ENCODE peak calls at places on chromosomes 3 and 15, in nine cellular contexts. T, D, P, N, W, F, Q, I and U are unnamed samples. For H3K4me1, the result is how much of the 10 kb centered on the place peaks cover.

GRCh38 chr3:127686512-127686894 is 13.8 kb downstream of the ABTB1 start:
- DNase-seq in T (no peak), D (no peak), P (no peak), N (no peak), W (no peak), F (no peak), Q (no peak), I (no peak), U (no peak)

GRCh38 chr15:60548101-60548500 is 69.2 kb upstream of the ICE2 start:
- DNase-seq in T (no peak), D (no peak), P (no peak), N (no peak), W (peak), F (no peak), Q (no peak), I (no peak), U (no peak)

GRCh38 chr15:80861776-80862175 is 82.6 kb downstream of the CEMIP start:
- DNase-seq in T (peak), D (no peak), P (no peak), N (no peak), W (no peak), F (no peak), Q (peak), I (no peak), U (no peak)

GRCh38 chr3:128698211-128699011 is 27.6 kb upstream of the RAB7A start:
- DNase-seq in T (no peak), D (peak), P (peak), N (peak), W (no peak), F (peak), Q (peak), I (no peak), U (peak)

GRCh38 chr15:34721802-34722795 is 32.7 kb downstream of the GJD2 start:
- DNase-seq in T (peak), D (no peak), P (no peak), N (peak), W (no peak), F (no peak), Q (peak), I (no peak), U (peak)

GRCh38 chr15:19984101-19984500 is 557.5 kb downstream of the GOLGA6L6 start:
- DNase-seq in T (no peak), D (no peak), P (no peak), N (no peak), W (no peak), F (no peak), Q (no peak), I (no peak), U (no peak)

GRCh38 chr3:129060276-129061076 is at the start of gene GP9:
- DNase-seq in T (no peak), D (no peak), P (no peak), N (no peak), W (no peak), F (no peak), Q (no peak), I (no peak), U (no peak)

GRCh38 chr15:58522391-58522790 is 90.6 kb downstream of the LIPC start:
- DNase-seq in T (no peak), D (no peak), P (peak), N (peak), W (no peak), F (no peak), Q (peak), I (no peak), U (peak)

GRCh38 chr3:12369598-12369997 is 80.7 kb downstream of the PPARG start:
- DNase-seq in T (no peak), D (no peak), P (no peak), N (no peak), W (no peak), F (no peak), Q (no peak), I (no peak), U (no peak)

GRCh38 chr3:128568602-128569490 is 75.8 kb upstream of the GATA2 start:
- DNase-seq in T (no peak), D (no peak), P (no peak), N (no peak), W (no peak), F (no peak), Q (no peak), I (no peak), U (peak)

GRCh38 chr3:179244874-179245273 is 6.0 kb downstream of the KCNMB3 start:
- DNase-seq in T (peak), D (no peak), P (no peak), N (no peak), W (no peak), F (no peak), Q (no peak), I (no peak), U (no peak)

GRCh38 chr15:80744826-80745225 is 34.3 kb upstream of the CEMIP start:
- DNase-seq in T (peak), D (no peak), P (no peak), N (no peak), W (no peak), F (no peak), Q (no peak), I (no peak), U (no peak)

GRCh38 chr15:91929509-91929908 is 76.0 kb downstream of the SLCO3A1 start:
- DNase-seq in T (no peak), D (no peak), P (no peak), N (no peak), W (no peak), F (no peak), Q (peak), I (no peak), U (no peak)

GRCh38 chr3:178392553-178392952 is 143.7 kb upstream of the KCNMB2 start:
- DNase-seq in T (peak), D (no peak), P (no peak), N (no peak), W (no peak), F (no peak), Q (no peak), I (no peak), U (no peak)

GRCh38 chr3:97952872-97953271 is 19.4 kb downstream of the RIOX2 start:
- DNase-seq in T (no peak), D (no peak), P (no peak), N (no peak), W (no peak), F (no peak), Q (no peak), I (no peak), U (no peak)

GRCh38 chr15:60914360-60914759 is 314.7 kb downstream of the RORA start:
- DNase-seq in T (no peak), D (no peak), P (no peak), N (no peak), W (no peak), F (no peak), Q (no peak), I (no peak), U (no peak)

GRCh38 chr3:152053876-152054275 is 180.4 kb downstream of the SUCNR1 start:
- DNase-seq in T (no peak), D (no peak), P (no peak), N (no peak), W (no peak), F (no peak), Q (no peak), I (no peak), U (no peak)

GRCh38 chr3:152056987-152057386 is 183.5 kb downstream of the SUCNR1 start:
- DNase-seq in T (no peak), D (no peak), P (no peak), N (no peak), W (no peak), F (no peak), Q (no peak), I (no peak), U (no peak)

GRCh38 chr3:152054315-152054714 is 180.9 kb downstream of the SUCNR1 start:
- DNase-seq in T (no peak), D (no peak), P (no peak), N (no peak), W (no peak), F (no peak), Q (no peak), I (no peak), U (no peak)

GRCh38 chr3:152056481-152056880 is 183.0 kb downstream of the SUCNR1 start:
- DNase-seq in T (no peak), D (no peak), P (no peak), N (no peak), W (no peak), F (no peak), Q (no peak), I (no peak), U (no peak)

GRCh38 chr3:152056073-152056472 is 182.6 kb downstream of the SUCNR1 start:
- DNase-seq in T (no peak), D (no peak), P (no peak), N (no peak), W (no peak), F (no peak), Q (no peak), I (no peak), U (no peak)
- TF ChIP-seq POLR2A in T (no peak), D (no peak), P (no peak), N (no peak), W (no peak), F (no peak), Q (no peak), I (no peak), U (no peak)

GRCh38 chr15:41513282-41514227 is at the start of gene LTK:
- DNase-seq in T (no peak), D (no peak), P (peak), N (peak), W (no peak), F (peak), Q (no peak), I (no peak), U (no peak)

GRCh38 chr15:41512078-41512394 is 1.6 kb downstream of the LTK start:
- DNase-seq in T (no peak), D (no peak), P (no peak), N (no peak), W (no peak), F (no peak), Q (no peak), I (no peak), U (no peak)

GRCh38 chr15:41510728-41511127 is 2.9 kb downstream of the LTK start:
- DNase-seq in T (no peak), D (no peak), P (no peak), N (no peak), W (no peak), F (no peak), Q (no peak), I (no peak), U (no peak)

GRCh38 chr15:41512512-41513281 is 930 bp downstream of the LTK start:
- DNase-seq in T (no peak), D (no peak), P (peak), N (no peak), W (no peak), F (no peak), Q (no peak), I (no peak), U (no peak)

GRCh38 chr15:41511331-41512077 is 2.1 kb downstream of the LTK start:
- DNase-seq in T (no peak), D (no peak), P (peak), N (no peak), W (no peak), F (no peak), Q (no peak), I (no peak), U (no peak)
- H3K4me3 ChIP-seq in T (no peak), D (peak), P (peak), N (peak), W (no peak), F (no peak), Q (peak), I (peak), U (no peak)

GRCh38 chr3:141261472-141262171 is 30.0 kb downstream of the PXYLP1 start:
- DNase-seq in T (no peak), D (no peak), P (no peak), N (no peak), W (no peak), F (no peak), Q (no peak), I (no peak), U (no peak)
- H3K4me1 ChIP-seq in T (under half), D (under half), P (under half), N (under half), W (under half), F (under half), Q (under half), I (under half), U (under half)

DNA sequence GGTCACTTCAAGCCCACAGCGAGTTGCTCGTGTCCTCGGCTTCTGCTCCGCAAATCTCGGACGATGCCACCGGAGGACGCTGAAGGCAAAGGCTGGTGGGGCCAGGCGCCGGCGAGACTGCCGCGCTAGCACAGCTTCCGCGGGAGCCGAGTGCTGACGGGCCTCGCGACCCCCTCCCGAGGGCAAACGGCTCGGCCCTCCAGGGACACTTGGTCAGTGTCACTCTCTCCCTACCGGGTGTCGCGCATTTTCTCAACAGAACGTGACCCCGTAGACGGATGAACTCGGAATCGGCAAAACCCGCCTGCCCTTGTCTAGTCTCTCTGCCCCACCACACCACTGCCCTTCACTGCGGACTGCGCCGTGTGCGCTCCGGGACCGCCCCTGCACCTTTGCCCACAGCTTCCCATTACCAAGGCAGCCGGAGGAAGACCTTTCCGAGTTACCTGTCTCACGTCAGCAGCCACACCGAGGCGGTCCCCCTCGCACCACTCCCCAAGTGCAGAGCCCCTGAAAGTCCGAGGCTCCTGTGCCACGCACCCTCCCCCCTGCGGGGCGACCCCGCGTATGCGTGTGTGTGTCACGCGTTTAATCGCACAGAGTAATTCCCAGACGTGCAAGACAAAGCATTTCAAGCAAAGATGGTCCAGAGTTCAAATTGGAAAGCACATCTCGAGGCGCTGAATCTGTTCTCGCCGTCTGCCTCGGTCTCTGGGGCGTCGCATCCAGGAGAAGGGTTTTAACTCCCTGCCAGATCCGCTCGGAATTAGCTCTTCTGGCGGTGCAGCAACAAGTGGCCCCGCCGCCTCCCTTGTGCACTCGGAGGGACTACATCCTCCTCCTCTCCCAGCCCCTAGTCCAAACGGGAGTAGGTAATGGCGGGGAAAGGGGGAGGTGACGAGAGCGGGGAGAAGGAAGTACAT is 245.0 kb upstream of the TOPAZ1 start:
- DNase-seq in T (no peak), D (no peak), P (peak), N (no peak), W (no peak), F (no peak), Q (no peak), I (no peak), U (no peak)
- TF ChIP-seq POLR2A in T (no peak), D (no peak), P (no peak), N (no peak), W (no peak), F (no peak), Q (no peak), I (no peak), U (no peak)

GRCh38 chr15:56459096-56459495 is 5.8 kb downstream of the MNS1 start:
- DNase-seq in T (no peak), D (no peak), P (no peak), N (no peak), W (no peak), F (no peak), Q (no peak), I (no peak), U (no peak)

GRCh38 chr15:56456229-56456628 is 8.7 kb downstream of the MNS1 start:
- DNase-seq in T (no peak), D (no peak), P (no peak), N (no peak), W (no peak), F (no peak), Q (no peak), I (no peak), U (no peak)

GRCh38 chr15:56460046-56460445 is 4.9 kb downstream of the MNS1 start:
- DNase-seq in T (peak), D (no peak), P (no peak), N (no peak), W (no peak), F (no peak), Q (no peak), I (no peak), U (no peak)

DNA sequence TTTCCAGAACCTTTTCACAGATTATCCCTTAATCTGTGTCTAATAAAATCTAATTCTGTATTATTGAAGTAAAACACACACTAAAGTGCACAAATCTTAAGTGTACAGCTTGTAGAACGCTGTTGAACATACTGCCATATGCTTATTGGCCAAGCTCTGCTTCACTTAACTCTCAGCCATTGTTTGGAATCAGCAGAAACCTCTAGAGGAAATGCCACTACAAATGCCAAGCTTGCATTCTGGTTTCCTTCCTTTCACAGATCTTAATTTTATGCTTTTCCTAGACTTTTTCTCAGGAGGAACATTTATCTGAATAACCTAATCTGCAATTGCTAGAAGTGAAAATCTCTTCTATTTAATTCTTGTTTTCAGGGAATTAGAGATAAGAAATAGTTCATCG is 10.1 kb downstream of the MNS1 start:
- DNase-seq in T (no peak), D (no peak), P (no peak), N (no peak), W (no peak), F (no peak), Q (no peak), I (no peak), U (no peak)
- H3K4me3 ChIP-seq in T (no peak), D (no peak), P (no peak), N (no peak), W (no peak), F (no peak), Q (no peak), I (no peak), U (no peak)

DNA sequence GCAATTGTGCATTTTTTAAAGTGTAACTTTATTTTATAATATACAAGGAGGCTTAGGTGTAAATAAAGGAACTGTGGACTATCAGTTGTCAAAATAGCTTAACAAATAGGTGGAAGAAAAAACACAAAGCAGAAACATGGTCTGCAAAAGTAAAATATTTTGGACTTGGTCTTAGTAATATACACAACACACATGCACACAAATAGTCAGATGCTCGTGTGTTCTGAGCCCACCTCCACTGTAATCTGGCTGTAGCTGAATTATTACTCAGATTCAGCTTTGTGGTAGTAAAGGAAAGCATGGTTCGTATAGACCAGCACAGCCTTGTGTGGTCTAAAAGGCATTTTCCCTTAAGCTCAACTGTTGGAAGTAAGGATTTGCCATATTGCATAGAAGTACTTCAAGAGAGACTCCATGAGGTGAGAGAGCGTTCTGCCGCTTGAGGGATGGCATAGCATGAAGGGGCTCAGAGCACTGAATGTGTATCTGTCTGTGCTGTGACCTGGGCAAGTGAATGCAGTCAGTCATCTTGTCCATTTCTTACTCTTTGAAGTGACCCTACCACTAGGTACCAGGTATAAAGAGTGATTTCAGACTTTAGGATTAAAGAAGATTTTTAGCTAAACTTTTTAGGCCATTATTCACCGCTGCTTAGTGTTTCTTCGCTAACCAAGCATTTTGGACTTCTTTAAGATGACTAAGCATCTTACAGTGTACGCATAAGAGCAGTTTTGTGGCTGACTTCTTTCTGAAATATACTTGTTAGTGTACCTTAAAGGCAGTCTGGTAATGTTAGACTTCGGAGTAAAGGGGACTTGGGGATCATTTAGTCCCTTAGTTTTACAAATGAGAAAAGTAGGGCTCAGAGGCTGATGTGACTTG is 15.1 kb downstream of the TPM1 start:
- DNase-seq in T (peak), D (no peak), P (no peak), N (no peak), W (no peak), F (no peak), Q (no peak), I (no peak), U (no peak)
- H3K4me1 ChIP-seq in T (under half), D (under half), P (half or more), N (half or more), W (under half), F (under half), Q (under half), I (under half), U (under half)

GRCh38 chr15:64355559-64356442 is at the start of gene CSNK1G1:
- DNase-seq in T (peak), D (peak), P (peak), N (peak), W (peak), F (peak), Q (peak), I (peak), U (peak)
- TF ChIP-seq POLR2A in T (no peak), D (no peak), P (no peak), N (no peak), W (peak), F (no peak), Q (no peak), I (no peak), U (peak)

GRCh38 chr15:88465633-88466219 is 1.5 kb downstream of the MRPL46 start:
- DNase-seq in T (peak), D (no peak), P (no peak), N (no peak), W (no peak), F (no peak), Q (peak), I (no peak), U (peak)
- H3K4me3 ChIP-seq in T (no peak), D (no peak), P (no peak), N (peak), W (no peak), F (no peak), Q (peak), I (no peak), U (peak)

GRCh38 chr3:54086639-54087405 is 35.5 kb upstream of the CACNA2D3 start:
- DNase-seq in T (no peak), D (no peak), P (no peak), N (no peak), W (no peak), F (no peak), Q (no peak), I (no peak), U (no peak)

GRCh38 chr3:54083901-54084300 is 38.5 kb upstream of the CACNA2D3 start:
- DNase-seq in T (no peak), D (no peak), P (no peak), N (no peak), W (no peak), F (no peak), Q (no peak), I (no peak), U (no peak)

GRCh38 chr3:54085936-54086335 is 36.4 kb upstream of the CACNA2D3 start:
- DNase-seq in T (no peak), D (no peak), P (no peak), N (no peak), W (no peak), F (no peak), Q (no peak), I (no peak), U (no peak)

GRCh38 chr3:54087581-54088410 is 34.6 kb upstream of the CACNA2D3 start:
- DNase-seq in T (no peak), D (no peak), P (no peak), N (no peak), W (no peak), F (peak), Q (no peak), I (no peak), U (no peak)
- H3K4me1 ChIP-seq in T (under half), D (under half), P (under half), N (under half), W (under half), F (under half), Q (under half), I (under half), U (under half)